ENCODE peak calls at places on chromosomes 3 and 15, in six cellular contexts. F is activated CD4-positive, alpha-beta T cell treated with anti-CD3 and anti-CD28 coated beads, Interleukin-2, amount 10 ng/mL, durations not matched to agents 7 days and 5 days; U is NCI-H460; D is hypothalamus; C is activated T-helper 1 cell treated with Interleukin-2 at 50 U/mL for 16 hours; Z is dorsolateral prefrontal cortex. Q is an unnamed sample.

GRCh38 chr3:23501201-23501824 is 298.2 kb downstream of the UBE2E2 start:
- DNase-seq in F (no peak), U (no peak), D (no peak), C (no peak), Z (no peak), Q (no peak)

GRCh38 chr3:187733371-187733770 is 11.9 kb downstream of the BCL6 start:
- DNase-seq in F (no peak), U (no peak), D (no peak), C (no peak), Z (no peak), Q (no peak)

GRCh38 chr3:66037330-66037985 is 1.3 kb downstream of the MAGI1 start:
- DNase-seq in F (no peak), U (no peak), D (peak), C (no peak), Z (peak), Q (peak)

GRCh38 chr3:31752305-31753049 is 219.8 kb downstream of the STT3B start:
- DNase-seq in F (no peak), U (no peak), D (no peak), C (no peak), Z (no peak), Q (no peak)

GRCh38 chr3:123584284-123584987 is 417 bp downstream of the HACD2 start:
- DNase-seq in F (no peak), U (no peak), D (peak), C (no peak), Z (peak), Q (peak)

GRCh38 chr3:109835958-109836357 is 498.6 kb upstream of the DPPA4 start:
- DNase-seq in F (no peak), U (no peak), D (no peak), C (no peak), Z (no peak), Q (no peak)

GRCh38 chr3:98921957-98922356 is 20.5 kb upstream of the DCBLD2 start:
- DNase-seq in F (no peak), U (no peak), D (no peak), C (no peak), Z (no peak), Q (no peak)

GRCh38 chr15:78077860-78078187 is 313 bp upstream of the TBC1D2B start:
- DNase-seq in F (no peak), U (no peak), D (no peak), C (no peak), Z (no peak), Q (no peak)

GRCh38 chr3:136925425-136926190 is 32.2 kb upstream of the IL20RB start:
- DNase-seq in F (no peak), U (no peak), D (no peak), C (no peak), Z (no peak), Q (no peak)

GRCh38 chr15:86010398-86010797 is 69.3 kb upstream of the AGBL1 start:
- DNase-seq in F (no peak), U (no peak), D (no peak), C (no peak), Z (no peak), Q (no peak)

GRCh38 chr3:188280627-188281026 is 126.7 kb downstream of the LPP start:
- DNase-seq in F (no peak), U (no peak), D (no peak), C (no peak), Z (no peak), Q (no peak)

GRCh38 chr15:48823237-48823636 is 12.4 kb upstream of the CEP152 start:
- DNase-seq in F (no peak), U (no peak), D (no peak), C (no peak), Z (no peak), Q (no peak)